ENCODE peak calls at places on chromosome 19, in four cellular contexts. J, O, F and A are unnamed samples.

GRCh38 chr19:49874503-49875157 is 2.5 kb downstream of the AKT1S1 start:
- DNase-seq in J (no peak), O (no peak), F (no peak), A (no peak)

GRCh38 chr19:10086904-10087256 is 763 bp downstream of the SHFL start:
- DNase-seq in J (no peak), O (no peak), F (no peak), A (no peak)

GRCh38 chr19:17236831-17237543 is 8.7 kb downstream of the NR2F6 start:
- DNase-seq in O (no peak), F (no peak), J (no peak), A (no peak)

GRCh38 chr19:5293607-5294089 is 47.0 kb downstream of the PTPRS start:
- DNase-seq in O (peak), F (no peak), J (no peak), A (no peak)

GRCh38 chr19:29696045-29696682 is 18.9 kb downstream of the C19orf12 start:
- DNase-seq in J (no peak), F (no peak), O (no peak), A (no peak)

GRCh38 chr19:1445185-1445931 is 4.6 kb upstream of the APC2 start:
- DNase-seq in J (no peak), O (peak), F (peak), A (no peak)

GRCh38 chr19:49213791-49214190 is 56.2 kb downstream of the TRPM4 start:
- DNase-seq in O (no peak), J (no peak), F (no peak), A (no peak)

GRCh38 chr19:17950310-17951150 is 16.4 kb upstream of the KCNN1 start:
- DNase-seq in J (no peak), F (no peak), O (no peak), A (no peak)

GRCh38 chr19:30078381-30078910 is 136.4 kb downstream of the URI1 start:
- DNase-seq in J (no peak), F (no peak), O (no peak), A (no peak)

GRCh38 chr19:49338023-49338677 is 2.9 kb downstream of the CD37 start:
- DNase-seq in J (no peak), O (no peak), F (no peak), A (no peak)

GRCh38 chr19:51194527-51195315 is 30.2 kb upstream of the CD33 start:
- DNase-seq in F (peak), J (no peak), O (no peak), A (no peak)

GRCh38 chr19:17200408-17201079 is 14.6 kb upstream of the USE1 start:
- DNase-seq in O (no peak), F (no peak), J (no peak), A (no peak)

GRCh38 chr19:13984875-13985741 is 21.0 kb downstream of the RFX1 start:
- DNase-seq in O (no peak), J (no peak), F (peak), A (no peak)

GRCh38 chr19:44345969-44346368 is 10.5 kb downstream of the ZNF112 start:
- DNase-seq in F (no peak), O (no peak), J (no peak), A (no peak)

GRCh38 chr19:4795400-4795799 is 3.9 kb downstream of the FEM1A start:
- DNase-seq in J (no peak), O (no peak), F (no peak), A (no peak)

GRCh38 chr19:799076-799881 is 2.0 kb downstream of the PTBP1 start:
- DNase-seq in F (peak), O (peak), J (no peak), A (no peak)

GRCh38 chr19:50481351-50482149 is 4.9 kb upstream of the GARIN5A start:
- DNase-seq in J (no peak), O (no peak), F (no peak), A (no peak)

GRCh38 chr19:38360839-38361631 is 13.3 kb upstream of the PSMD8 start:
- DNase-seq in F (no peak), O (no peak), J (no peak), A (no peak)

GRCh38 chr19:45553464-45553863 is 31.1 kb downstream of the OPA3 start:
- DNase-seq in F (no peak), O (no peak), J (no peak), A (no peak)

GRCh38 chr19:57302020-57302465 is 18.2 kb upstream of the ZNF543 start:
- DNase-seq in O (peak), J (peak), F (peak), A (peak)

GRCh38 chr19:39110263-39110967 is 15.2 kb upstream of the PAK4 start:
- DNase-seq in O (peak), F (peak), J (no peak), A (no peak)

GRCh38 chr19:38373907-38374331 is 452 bp upstream of the PSMD8 start:
- DNase-seq in J (no peak), O (no peak), F (no peak), A (no peak)

GRCh38 chr19:45518469-45518826 is 11.2 kb downstream of the VASP start:
- DNase-seq in O (no peak), F (no peak), J (no peak), A (no peak)

GRCh38 chr19:56504581-56504980 is 3.1 kb upstream of the ZNF471 start:
- DNase-seq in J (no peak), F (no peak), O (peak), A (peak)

GRCh38 chr19:47682939-47683338 is 30.3 kb upstream of the EHD2 start:
- DNase-seq in J (no peak), F (no peak), O (no peak), A (no peak)

GRCh38 chr19:10797078-10797477 is 38.9 kb downstream of the TMED1 start:
- DNase-seq in J (no peak), O (no peak), F (no peak), A (no peak)

GRCh38 chr19:30861896-30862295 is 487.3 kb downstream of the TSHZ3 start:
- DNase-seq in J (no peak), F (no peak), O (no peak), A (no peak)

GRCh38 chr19:8321760-8322637 is 703 bp downstream of the RPS28 start:
- DNase-seq in O (no peak), F (no peak), J (no peak), A (no peak)

GRCh38 chr19:8324186-8325050 is 3.1 kb downstream of the RPS28 start:
- DNase-seq in J (no peak), F (no peak), O (no peak), A (no peak)

GRCh38 chr19:8321067-8321759 is at the start of the genes NDUFA7 and RPS28:
- DNase-seq in F (peak), J (peak), O (peak), A (peak)

GRCh38 chr19:8323781-8324185 is 2.5 kb downstream of the RPS28 start:
- DNase-seq in J (no peak), F (no peak), O (no peak), A (no peak)

GRCh38 chr19:8322638-8322997 is 1.3 kb downstream of the RPS28 start:
- DNase-seq in J (no peak), O (no peak), F (no peak), A (no peak)
- H3K4me3 ChIP-seq in J (peak), O (peak), F (peak), A (peak)

GRCh38 chr19:36417752-36418286 is 625 bp downstream of the ZFP82 start:
- DNase-seq in J (no peak), O (no peak), F (no peak), A (no peak)
- H3K4me3 ChIP-seq in J (peak), O (peak), F (peak), A (peak)

DNA sequence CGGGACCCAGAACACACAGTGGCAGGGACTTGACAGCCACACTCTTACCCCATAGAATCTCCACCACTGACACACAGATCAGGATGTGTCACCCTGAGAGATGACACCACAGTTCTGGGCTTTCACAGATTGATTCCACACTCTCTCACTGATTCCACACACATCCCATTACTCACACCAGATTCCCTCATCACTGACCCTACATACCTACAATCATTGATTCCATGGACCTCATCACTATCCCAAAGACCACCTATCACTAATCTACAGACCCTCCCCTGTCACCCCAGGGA is 57.6 kb upstream of the ZNF527 start:
- DNase-seq in J (no peak), O (no peak), F (no peak), A (no peak)
- H3K4me3 ChIP-seq in J (no peak), O (no peak), F (no peak), A (no peak)

GRCh38 chr19:58563034-58563573 is 4.7 kb upstream of the UBE2M start:
- DNase-seq in O (peak), J (no peak), F (no peak), A (no peak)
- H3K4me3 ChIP-seq in O (peak), J (peak), F (peak), A (peak)

GRCh38 chr19:33634361-33635091 is 12.8 kb downstream of the CHST8 start:
- DNase-seq in F (no peak), O (no peak), J (no peak), A (no peak)
- H3K4me3 ChIP-seq in F (no peak), O (no peak), J (no peak), A (no peak)

GRCh38 chr19:16002985-16003384 is 54.2 kb downstream of the OR10H4 start:
- DNase-seq in F (no peak), J (no peak), O (no peak), A (no peak)

GRCh38 chr19:16002380-16002779 is 53.6 kb downstream of the OR10H4 start:
- DNase-seq in J (no peak), O (peak), F (peak), A (no peak)

GRCh38 chr19:15998166-15998565 is 49.4 kb downstream of the OR10H4 start:
- DNase-seq in O (no peak), J (no peak), F (no peak), A (no peak)

GRCh38 chr19:16000024-16000687 is 51.3 kb downstream of the OR10H4 start:
- DNase-seq in J (no peak), F (no peak), O (no peak), A (no peak)

GRCh38 chr19:16001481-16002312 is 52.9 kb downstream of the OR10H4 start:
- DNase-seq in F (peak), O (peak), J (peak), A (peak)
- H3K4me3 ChIP-seq in F (peak), O (peak), J (peak), A (peak)

GRCh38 chr19:54388001-54388802 is 23.5 kb upstream of the LAIR1 start:
- DNase-seq in F (peak), O (no peak), J (no peak), A (no peak)
- H3K4me3 ChIP-seq in F (peak), O (peak), J (peak), A (peak)

GRCh38 chr19:12821761-12822160 is 12.6 kb downstream of the RTBDN start:
- DNase-seq in O (no peak), J (no peak), F (no peak), A (no peak)

GRCh38 chr19:12828494-12828893 is 5.9 kb downstream of the RTBDN start:
- DNase-seq in F (peak), J (no peak), O (peak), A (no peak)

GRCh38 chr19:12825259-12826131 is 8.9 kb downstream of the RTBDN start:
- DNase-seq in O (no peak), F (no peak), J (no peak), A (no peak)
- H3K4me3 ChIP-seq in O (no peak), F (no peak), J (peak), A (no peak)

GRCh38 chr19:3407556-3408516 is 41.5 kb downstream of the NFIC start:
- DNase-seq in F (no peak), O (no peak), J (no peak), A (no peak)

GRCh38 chr19:3409346-3410064 is 43.1 kb downstream of the NFIC start:
- DNase-seq in J (no peak), O (no peak), F (no peak), A (no peak)

GRCh38 chr19:3411636-3412035 is 45.3 kb downstream of the NFIC start:
- DNase-seq in J (no peak), F (no peak), O (no peak), A (no peak)

GRCh38 chr19:3406571-3407111 is 40.3 kb downstream of the NFIC start:
- DNase-seq in F (no peak), O (no peak), J (no peak), A (no peak)

DNA sequence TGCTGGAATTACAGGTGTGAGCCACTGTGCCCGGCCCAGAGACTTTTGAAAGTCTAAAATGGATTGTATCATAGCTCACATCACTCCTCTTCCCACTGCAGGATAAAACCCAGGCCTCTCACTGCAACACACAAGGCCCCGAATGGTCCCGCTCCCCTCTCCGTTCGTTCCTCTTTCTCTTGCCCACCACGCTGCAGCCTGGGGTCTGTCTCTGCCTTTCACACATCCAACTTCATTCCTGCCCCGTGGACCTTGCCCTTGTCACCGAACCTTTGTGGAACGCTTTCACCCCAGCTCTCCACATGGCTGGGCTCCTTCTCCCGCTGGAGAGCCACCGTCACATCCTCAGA is 42.6 kb downstream of the NFIC start:
- DNase-seq in J (no peak), F (no peak), O (no peak), A (no peak)
- H3K4me3 ChIP-seq in J (no peak), F (no peak), O (no peak), A (no peak)

GRCh38 chr19:54204767-54205468 is 4.3 kb downstream of the RPS9 start:
- DNase-seq in F (no peak), J (no peak), O (no peak), A (no peak)

GRCh38 chr19:54207908-54208783 is 7.5 kb downstream of the RPS9 start:
- DNase-seq in F (peak), J (no peak), O (peak), A (peak)

GRCh38 chr19:54206831-54207177 is 6.1 kb downstream of the RPS9 start:
- DNase-seq in F (no peak), O (no peak), J (no peak), A (no peak)

GRCh38 chr19:54208784-54209057 is 8.1 kb downstream of the RPS9 start:
- DNase-seq in O (peak), F (no peak), J (no peak), A (no peak)

GRCh38 chr19:54206030-54206830 is 5.6 kb downstream of the RPS9 start:
- DNase-seq in F (no peak), J (no peak), O (no peak), A (no peak)
- H3K4me3 ChIP-seq in F (peak), J (no peak), O (no peak), A (no peak)